ENCODE peak calls at places on chromosomes 4 and X, in nine cellular contexts. Q, S, A, N, L, M, P, J and C are unnamed samples.
A peak's percentile ranks its signal among the peaks of the same experiment; 100 is the strongest.

GRCh38 chr4:20376070-20376469 is 124.4 kb downstream of the SLIT2 start:
- DNase-seq in Q (no peak), S (no peak), A (no peak), N (no peak), L (no peak), M (no peak), P (no peak), J (no peak), C (no peak)

GRCh38 chrX:40158036-40158706 is 60.4 kb upstream of the BCOR start:
- DNase-seq in Q (no peak), S (peak; percentile 60), A (peak; percentile 94), N (peak; percentile 53), L (peak; percentile 62), M (peak; percentile 65), P (no peak), J (no peak), C (no peak)

GRCh38 chrX:110286126-110286525 is 31.8 kb downstream of the AMMECR1 start:
- DNase-seq in Q (no peak), S (no peak), A (no peak), N (peak; percentile 28), L (peak; percentile 89), M (no peak), P (no peak), J (no peak), C (no peak)

GRCh38 chr4:73343432-73343831 is 60.7 kb upstream of the ALB start:
- DNase-seq in Q (no peak), S (no peak), A (no peak), N (no peak), L (peak; percentile 36), M (peak; percentile 4), P (no peak), J (no peak), C (no peak)

GRCh38 chrX:13903405-13903804 is 86.5 kb upstream of the GPM6B start:
- DNase-seq in Q (no peak), S (peak; percentile 6), A (no peak), N (no peak), L (no peak), M (no peak), P (no peak), J (no peak), C (no peak)

GRCh38 chr4:167775374-167775773 is 317.0 kb upstream of the ANXA10 start:
- DNase-seq in Q (no peak), S (no peak), A (no peak), N (no peak), L (no peak), M (no peak), P (no peak), J (no peak), C (no peak)

GRCh38 chr4:136829298-136829697 is 703.0 kb downstream of the PCDH18 start:
- DNase-seq in Q (no peak), S (no peak), A (no peak), N (no peak), L (no peak), M (no peak), P (no peak), J (no peak), C (no peak)

GRCh38 chr4:78669453-78669852 is 106.7 kb upstream of the BMP2K start:
- DNase-seq in Q (no peak), S (no peak), A (no peak), N (no peak), L (no peak), M (no peak), P (no peak), J (no peak), C (no peak)

GRCh38 chr4:158858410-158859189 is 89.8 kb downstream of the FNIP2 start:
- DNase-seq in Q (no peak), S (no peak), A (no peak), N (no peak), L (peak; percentile 76), M (no peak), P (no peak), J (no peak), C (no peak)

GRCh38 chr4:102817021-102817605 is 10.2 kb downstream of the UBE2D3 start:
- DNase-seq in Q (no peak), S (no peak), A (no peak), N (no peak), L (no peak), M (no peak), P (no peak), J (no peak), C (no peak)

GRCh38 chr4:100736651-100737450 is 219.0 kb upstream of the EMCN start:
- DNase-seq in Q (no peak), S (no peak), A (no peak), N (no peak), L (peak; percentile 90), M (no peak), P (no peak), J (no peak), C (peak; percentile 37)

GRCh38 chr4:2274320-2275043 is 12.6 kb upstream of the MXD4 start:
- DNase-seq in Q (no peak), S (no peak), A (no peak), N (no peak), L (no peak), M (no peak), P (no peak), J (no peak), C (no peak)

GRCh38 chrX:50432760-50433377 is 37.8 kb downstream of the DGKK start:
- DNase-seq in Q (no peak), S (no peak), A (no peak), N (no peak), L (no peak), M (peak; percentile 84), P (no peak), J (no peak), C (no peak)

GRCh38 chr4:148749403-148749802 is 307.2 kb upstream of the NR3C2 start:
- DNase-seq in Q (no peak), S (no peak), A (no peak), N (no peak), L (no peak), M (no peak), P (no peak), J (no peak), C (no peak)